ENCODE peak calls at places on chromosomes 13 and 19, in five cellular contexts. T is IMR-90, A is trophoblast cell, Y is neuronal stem cell, K is H1. S is an unnamed sample.

GRCh38 chr19:48344892-48345291 is 18.8 kb downstream of the TMEM143 start:
- DNase-seq in T (no peak), Y (no peak), A (no peak), K (no peak), S (no peak)

GRCh38 chr19:45581576-45581975 is 3.0 kb downstream of the OPA3 start:
- DNase-seq in Y (no peak), K (no peak), T (no peak), A (peak), S (peak)

GRCh38 chr19:47991191-47991808 is 670 bp downstream of the BSPH1 start:
- DNase-seq in T (no peak), K (no peak), A (no peak), Y (no peak), S (no peak)

GRCh38 chr13:57630661-57631606 is 610 bp upstream of the PCDH17 start:
- DNase-seq in A (no peak), K (peak), T (no peak), Y (no peak), S (peak)

GRCh38 chr19:10412257-10412977 is 7.9 kb upstream of the PDE4A start:
- DNase-seq in K (no peak), A (no peak), T (no peak), Y (no peak), S (peak)

GRCh38 chr13:50685491-50685890 is 158.0 kb downstream of the DLEU7 start:
- DNase-seq in K (no peak), Y (no peak), T (no peak), A (no peak), S (no peak)

GRCh38 chr19:39403331-39404312 is 3.0 kb upstream of the ZFP36 start:
- DNase-seq in A (peak), T (peak), Y (peak), K (peak), S (peak)

GRCh38 chr19:12543855-12544254 is 7.4 kb downstream of the ZNF564 start:
- DNase-seq in Y (no peak), A (peak), T (no peak), K (no peak), S (no peak)

GRCh38 chr13:114007566-114007965 is 33.7 kb upstream of the C13orf46 start:
- DNase-seq in T (no peak), Y (no peak), K (no peak), A (no peak), S (no peak)

GRCh38 chr13:82961757-82962156 is 920.5 kb downstream of the SLITRK1 start:
- DNase-seq in Y (no peak), K (no peak), T (no peak), A (no peak), S (no peak)

GRCh38 chr19:11693505-11694499 is 44.9 kb downstream of the ZNF823 start:
- DNase-seq in A (peak), T (peak), K (peak), Y (no peak), S (peak)

GRCh38 chr19:32988724-32989123 is 16.7 kb downstream of the FAAP24 start:
- DNase-seq in T (no peak), A (no peak), K (no peak), Y (no peak), S (no peak)

GRCh38 chr19:10120538-10121198 is 969 bp upstream of the EIF3G start:
- DNase-seq in T (peak), K (no peak), A (peak), Y (no peak), S (peak)

GRCh38 chr19:763869-764268 is 13.0 kb downstream of the MISP start:
- DNase-seq in Y (no peak), T (no peak), A (no peak), K (no peak), S (no peak)

GRCh38 chr19:38665950-38666661 is 18.7 kb downstream of the ACTN4 start:
- DNase-seq in T (peak), A (peak), K (peak), Y (peak), S (peak)

GRCh38 chr19:10533656-10534386 is 9.9 kb upstream of the ATG4D start:
- DNase-seq in Y (no peak), K (no peak), T (peak), A (peak), S (peak)

GRCh38 chr19:10043286-10043927 is 30.1 kb downstream of the RDH8 start:
- DNase-seq in Y (peak), T (peak), A (peak), K (no peak), S (peak)

GRCh38 chr19:28393574-28394336 is 819.2 kb downstream of the UQCRFS1 start:
- DNase-seq in Y (no peak), A (no peak), T (no peak), K (no peak), S (no peak)

GRCh38 chr19:55641376-55642152 is 762 bp downstream of the ZNF580 start:
- DNase-seq in T (peak), K (no peak), A (no peak), Y (no peak), S (peak)
- H2AK5ac ChIP-seq in T (peak), K (no peak), A (peak), Y (peak), S (peak)

DNA sequence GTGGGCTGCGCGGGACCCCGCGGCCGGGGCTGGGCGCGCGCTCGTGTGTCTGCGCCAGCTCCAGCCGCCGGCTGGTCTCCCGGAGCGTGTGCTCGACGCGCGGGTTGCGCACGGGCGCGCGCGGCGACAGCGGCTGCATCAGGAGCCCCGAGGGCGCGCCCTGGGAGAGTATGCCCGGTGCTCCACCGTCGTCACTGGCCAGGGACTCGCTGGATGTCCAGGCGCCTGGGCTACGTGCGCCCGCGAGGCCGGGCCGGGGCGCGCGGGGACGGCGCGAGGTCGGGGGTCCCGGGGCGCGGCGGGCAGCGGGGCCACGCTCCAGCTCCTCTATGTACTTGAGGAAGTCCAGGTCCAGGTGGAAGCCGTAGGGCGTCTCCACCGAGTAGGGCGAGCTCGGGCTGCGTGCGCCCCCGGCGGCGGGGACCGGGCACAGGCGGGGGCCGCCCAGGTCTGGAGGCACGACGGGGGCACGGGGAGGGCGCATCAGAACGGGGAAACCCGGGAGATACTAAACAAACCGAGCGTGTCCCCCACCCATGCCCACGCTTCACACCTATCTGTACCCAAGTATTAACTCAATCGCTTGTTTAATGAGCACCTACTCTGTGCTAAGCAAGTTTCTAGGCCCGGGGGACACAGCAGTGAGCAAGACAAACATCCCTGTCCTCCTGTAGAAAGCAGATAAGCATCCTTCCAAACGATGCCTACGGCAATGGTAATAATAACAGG is 7.6 kb downstream of the KANK3 start:
- DNase-seq in T (no peak), K (peak), Y (no peak), A (no peak), S (no peak)
- H3K4me2 ChIP-seq in T (peak), K (peak), Y (peak), A (peak), S (peak)

GRCh38 chr13:110403721-110404120 is 96.6 kb downstream of the COL4A2 start:
- DNase-seq in Y (no peak), T (peak), A (peak), K (no peak), S (peak)

GRCh38 chr13:110400786-110401533 is 93.9 kb downstream of the COL4A2 start:
- DNase-seq in Y (no peak), A (peak), T (peak), K (no peak), S (peak)

GRCh38 chr13:110404321-110404720 is 97.2 kb downstream of the COL4A2 start:
- DNase-seq in Y (no peak), T (no peak), A (no peak), K (no peak), S (no peak)

GRCh38 chr13:110402301-110403069 is 95.4 kb downstream of the COL4A2 start:
- DNase-seq in A (no peak), T (no peak), K (no peak), Y (no peak), S (no peak)

GRCh38 chr13:110403315-110403714 is 96.2 kb downstream of the COL4A2 start:
- DNase-seq in Y (no peak), K (no peak), A (peak), T (peak), S (peak)
- H3K27ac ChIP-seq in Y (no peak), K (no peak), A (no peak), T (peak), S (peak)

GRCh38 chr19:13844130-13844631 is 32.8 kb upstream of the NANOS3 start:
- DNase-seq in A (no peak), T (no peak), K (peak), Y (no peak), S (no peak)
- H2AK5ac ChIP-seq in A (peak), T (peak), K (peak), Y (peak), S (peak)

DNA sequence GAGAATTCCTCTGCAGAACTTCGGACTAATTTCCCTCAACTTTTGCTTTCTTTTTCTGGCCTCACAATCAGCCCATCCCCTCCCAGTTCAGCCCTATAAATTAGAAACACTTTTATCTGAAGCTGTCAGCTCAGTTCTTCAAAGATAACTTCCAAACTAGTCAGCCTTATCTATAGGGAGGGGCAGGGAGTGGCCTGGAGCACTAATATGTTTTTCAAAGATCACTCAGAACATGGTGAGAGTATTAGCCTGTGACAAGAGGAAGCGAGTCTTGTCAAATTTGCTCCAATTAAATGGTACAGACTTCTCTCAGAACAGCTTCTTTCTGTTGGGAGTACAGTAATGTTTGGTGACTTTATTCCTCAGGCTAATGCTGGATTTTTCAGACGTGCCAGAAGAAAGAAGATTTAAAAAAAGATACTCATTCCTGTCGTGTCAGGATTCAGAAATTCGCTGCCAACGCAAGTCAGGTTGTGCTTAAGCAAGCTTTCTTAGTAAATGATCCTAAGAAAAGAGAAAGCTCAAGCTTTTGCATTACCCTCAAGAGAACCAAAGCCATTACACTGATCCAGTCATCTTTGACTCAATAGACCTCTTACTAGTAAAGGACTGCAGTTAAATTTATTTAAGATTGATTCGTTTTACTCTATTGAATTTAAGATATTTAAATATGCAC is 1033.6 kb downstream of the SLITRK5 start:
- DNase-seq in A (no peak), Y (no peak), T (no peak), K (no peak), S (peak)
- H3K4me2 ChIP-seq in A (no peak), Y (no peak), T (no peak), K (no peak), S (no peak)

GRCh38 chr13:84655677-84656076 is 773.4 kb upstream of the SLITRK1 start:
- DNase-seq in Y (no peak), K (no peak), A (no peak), T (peak), S (no peak)

GRCh38 chr13:84654654-84655244 is 772.5 kb upstream of the SLITRK1 start:
- DNase-seq in A (no peak), T (no peak), Y (peak), K (peak), S (no peak)

GRCh38 chr13:84651288-84651687 is 769.0 kb upstream of the SLITRK1 start:
- DNase-seq in K (no peak), A (no peak), T (peak), Y (no peak), S (peak)

GRCh38 chr13:84649853-84650252 is 767.6 kb upstream of the SLITRK1 start:
- DNase-seq in Y (no peak), A (no peak), T (peak), K (no peak), S (no peak)

GRCh38 chr13:84653915-84654534 is 771.8 kb upstream of the SLITRK1 start:
- DNase-seq in K (no peak), Y (no peak), T (no peak), A (no peak), S (no peak)
- H3K27ac ChIP-seq in K (peak), Y (peak), T (no peak), A (no peak), S (no peak)

DNA sequence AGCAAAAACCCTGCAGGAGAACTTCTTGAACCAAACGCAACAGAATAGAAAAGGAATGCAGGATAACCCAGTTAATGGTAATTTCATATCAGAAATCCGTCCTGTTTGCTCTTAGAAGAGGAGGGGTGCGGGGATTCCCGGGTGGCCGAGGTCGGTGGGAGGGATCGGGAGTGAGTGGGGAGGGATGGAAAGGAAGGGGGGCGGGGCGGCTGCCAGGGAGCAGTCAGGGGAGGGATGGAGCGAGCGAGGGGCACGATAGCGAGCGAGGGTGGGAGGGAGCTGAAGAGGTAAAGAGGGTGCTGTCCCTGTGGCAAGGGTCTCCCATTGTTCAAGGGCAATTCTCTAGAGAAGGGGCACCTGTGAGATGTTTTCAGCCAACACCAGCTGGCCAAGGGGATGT is 26.5 kb downstream of the CD177 start:
- DNase-seq in Y (no peak), T (no peak), A (no peak), K (no peak), S (no peak)
- H2AK5ac ChIP-seq in Y (no peak), T (no peak), A (no peak), K (no peak), S (no peak)

GRCh38 chr19:29694669-29695627 is 20.1 kb downstream of the C19orf12 start:
- DNase-seq in K (peak), A (peak), Y (peak), T (peak), S (peak)
- H3K4me2 ChIP-seq in K (no peak), A (no peak), Y (no peak), T (no peak), S (no peak)